ENCODE peak calls at places on chromosomes 13 and 19, in six cellular contexts. X, K, B, F, W and L are unnamed samples.
A peak's percentile ranks its signal among the peaks of the same experiment; 100 is the strongest.

GRCh38 chr19:18541258-18541991 is 1.9 kb downstream of the FKBP8 start:
- DNase-seq in X (no peak), K (peak; percentile 33), B (no peak), F (no peak), W (no peak), L (no peak)

GRCh38 chr13:80259159-80259558 is 81.8 kb downstream of the SPRY2 start:
- DNase-seq in X (no peak), K (no peak), B (no peak), F (no peak), W (no peak), L (no peak)

GRCh38 chr19:30217461-30217860 is 154.7 kb upstream of the ZNF536 start:
- DNase-seq in X (no peak), K (no peak), B (no peak), F (no peak), W (no peak), L (no peak)

GRCh38 chr13:106096661-106097092 is 438.8 kb downstream of the EFNB2 start:
- DNase-seq in X (peak; percentile 21), K (no peak), B (no peak), F (no peak), W (peak; percentile 86), L (no peak)

GRCh38 chr19:13133241-13133870 is 15.3 kb downstream of the NACC1 start:
- DNase-seq in X (no peak), K (no peak), B (no peak), F (no peak), W (no peak), L (no peak)

GRCh38 chr19:46426035-46426505 is 2.7 kb downstream of the PNMA8C start:
- DNase-seq in X (peak; percentile 47), K (no peak), B (peak; percentile 65), F (no peak), W (no peak), L (no peak)

GRCh38 chr19:29663861-29664752 is 1.2 kb upstream of the PLEKHF1 start:
- DNase-seq in X (no peak), K (no peak), B (no peak), F (no peak), W (no peak), L (no peak)

GRCh38 chr19:2650515-2650914 is 52.0 kb downstream of the GNG7 start:
- DNase-seq in X (peak; percentile 22), K (no peak), B (no peak), F (no peak), W (no peak), L (peak; percentile 47)

GRCh38 chr19:45075215-45076028 is 856 bp downstream of the ZNF296 start:
- DNase-seq in X (peak; percentile 53), K (peak; percentile 73), B (peak; percentile 51), F (no peak), W (peak; percentile 54), L (peak; percentile 67)

GRCh38 chr13:57633950-57634828 is 2.6 kb downstream of the PCDH17 start:
- DNase-seq in X (no peak), K (no peak), B (no peak), F (no peak), W (no peak), L (no peak)

GRCh38 chr13:97359181-97360057 is 74.5 kb upstream of the RAP2A start:
- DNase-seq in X (peak; percentile 92), K (no peak), B (peak; percentile 87), F (peak; percentile 65), W (peak; percentile 44), L (no peak)

GRCh38 chr13:92187378-92187989 is 789.1 kb downstream of the GPC5 start:
- DNase-seq in X (peak; percentile 62), K (no peak), B (peak; percentile 79), F (no peak), W (no peak), L (no peak)

GRCh38 chr19:4557971-4558941 is 1.2 kb downstream of the SEMA6B start:
- DNase-seq in X (no peak), K (no peak), B (peak; percentile 34), F (no peak), W (no peak), L (no peak)

GRCh38 chr19:18009412-18010066 is 1.6 kb downstream of the ARRDC2 start:
- DNase-seq in X (no peak), K (peak; percentile 39), B (no peak), F (no peak), W (no peak), L (no peak)

GRCh38 chr19:57934820-57935665 is at the start of gene ZNF418:
- DNase-seq in X (peak; percentile 89), K (peak; percentile 39), B (peak; percentile 89), F (peak; percentile 54), W (no peak), L (peak; percentile 42)

GRCh38 chr13:74870865-74871264 is 611.1 kb downstream of the TBC1D4 start:
- DNase-seq in X (peak; percentile 41), K (no peak), B (peak; percentile 18), F (no peak), W (no peak), L (no peak)

GRCh38 chr13:20702530-20702929 is 969 bp upstream of the IL17D start:
- DNase-seq in X (peak; percentile 44), K (no peak), B (peak; percentile 22), F (no peak), W (no peak), L (no peak)

GRCh38 chr13:87674143-87674772 is 3.1 kb downstream of the SLITRK5 start:
- DNase-seq in X (peak; percentile 23), K (no peak), B (no peak), F (no peak), W (no peak), L (no peak)

GRCh38 chr13:31681133-31681532 is 58.2 kb upstream of the RXFP2 start:
- DNase-seq in X (no peak), K (no peak), B (no peak), F (no peak), W (no peak), L (no peak)

GRCh38 chr19:19224852-19225494 is 13.2 kb downstream of the NCAN start:
- DNase-seq in X (peak; percentile 59), K (peak; percentile 60), B (peak; percentile 70), F (no peak), W (peak; percentile 85), L (peak; percentile 54)

GRCh38 chr13:81686877-81687276 is 1346.0 kb upstream of the SPRY2 start:
- DNase-seq in X (peak; percentile 1), K (no peak), B (no peak), F (no peak), W (no peak), L (no peak)

GRCh38 chr19:1113986-1114483 is 10.2 kb downstream of the GPX4 start:
- DNase-seq in X (no peak), K (no peak), B (no peak), F (no peak), W (no peak), L (no peak)

GRCh38 chr13:93307166-93307565 is 80.6 kb downstream of the GPC6 start:
- DNase-seq in X (no peak), K (no peak), B (no peak), F (no peak), W (no peak), L (no peak)

GRCh38 chr13:32889986-32890565 is 126.1 kb upstream of the KL start:
- DNase-seq in X (no peak), K (no peak), B (no peak), F (no peak), W (no peak), L (no peak)

GRCh38 chr19:30344446-30345425 is 27.4 kb upstream of the ZNF536 start:
- DNase-seq in X (no peak), K (no peak), B (no peak), F (no peak), W (peak; percentile 12), L (no peak)

GRCh38 chr13:113621046-113621445 is 36.5 kb downstream of the TFDP1 start:
- DNase-seq in X (no peak), K (no peak), B (no peak), F (no peak), W (no peak), L (peak; percentile 1)

DNA sequence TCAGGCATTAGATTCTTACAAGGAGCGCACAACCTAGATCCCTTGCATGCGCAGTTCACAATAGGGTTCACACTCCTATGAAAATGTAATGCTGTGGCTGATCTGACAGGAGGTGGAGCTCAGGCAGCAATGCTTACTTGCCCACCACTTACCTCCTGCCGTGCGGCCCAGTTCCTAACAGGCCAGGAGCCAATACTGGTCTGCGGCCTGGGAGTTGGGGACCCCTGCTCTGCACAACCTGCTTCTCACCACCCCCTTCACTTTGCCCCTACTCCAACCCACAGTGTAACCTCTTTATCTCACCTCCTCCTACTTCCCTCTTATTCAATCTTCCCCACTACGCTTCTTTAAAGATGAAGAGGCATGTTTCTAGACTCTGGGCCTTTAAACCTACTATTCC is 240.2 kb downstream of the RGCC start:
- DNase-seq in X (no peak), K (no peak), B (no peak), F (no peak), W (no peak), L (no peak)
- H3K4me1 ChIP-seq in X (peaks cover 9% of the 10 kb centered on the region), K (peaks cover 39% of the 10 kb centered on the region), B (peaks cover 27% of the 10 kb centered on the region), F (no peaks in the 10 kb centered on the region), W (peaks cover 26% of the 10 kb centered on the region), L (peaks cover 65% of the 10 kb centered on the region)

GRCh38 chr13:49829715-49830114 is 37.2 kb upstream of the KPNA3 start:
- DNase-seq in X (no peak), K (no peak), B (no peak), F (no peak), W (no peak), L (no peak)
- H3K27ac ChIP-seq in X (no peak overlapping the region), K (no peak overlapping the region), B (no peak overlapping the region), F (no peak overlapping the region), W (no peak overlapping the region), L (no peak overlapping the region)

GRCh38 chr13:36395280-36395679 is 37.0 kb upstream of the CCNA1 start:
- DNase-seq in X (peak; percentile 81), K (no peak), B (peak; percentile 81), F (no peak), W (no peak), L (no peak)
- TF ChIP-seq CTCF in X (peak; percentile 63), K (peak; percentile 22), B (peak; percentile 61), F (peak; percentile 27), W (no peak), L (peak; percentile 57)

GRCh38 chr13:40599722-40600121 is 66.7 kb downstream of the FOXO1 start:
- DNase-seq in X (no peak), K (no peak), B (no peak), F (no peak), W (no peak), L (no peak)

GRCh38 chr13:40599146-40599545 is 67.3 kb downstream of the FOXO1 start:
- DNase-seq in X (no peak), K (no peak), B (no peak), F (no peak), W (no peak), L (no peak)

GRCh38 chr13:40596484-40596883 is 70.0 kb downstream of the FOXO1 start:
- DNase-seq in X (no peak), K (no peak), B (no peak), F (no peak), W (no peak), L (no peak)

GRCh38 chr13:40598599-40598998 is 67.8 kb downstream of the FOXO1 start:
- DNase-seq in X (peak; percentile 15), K (no peak), B (no peak), F (peak; percentile 83), W (no peak), L (no peak)

DNA sequence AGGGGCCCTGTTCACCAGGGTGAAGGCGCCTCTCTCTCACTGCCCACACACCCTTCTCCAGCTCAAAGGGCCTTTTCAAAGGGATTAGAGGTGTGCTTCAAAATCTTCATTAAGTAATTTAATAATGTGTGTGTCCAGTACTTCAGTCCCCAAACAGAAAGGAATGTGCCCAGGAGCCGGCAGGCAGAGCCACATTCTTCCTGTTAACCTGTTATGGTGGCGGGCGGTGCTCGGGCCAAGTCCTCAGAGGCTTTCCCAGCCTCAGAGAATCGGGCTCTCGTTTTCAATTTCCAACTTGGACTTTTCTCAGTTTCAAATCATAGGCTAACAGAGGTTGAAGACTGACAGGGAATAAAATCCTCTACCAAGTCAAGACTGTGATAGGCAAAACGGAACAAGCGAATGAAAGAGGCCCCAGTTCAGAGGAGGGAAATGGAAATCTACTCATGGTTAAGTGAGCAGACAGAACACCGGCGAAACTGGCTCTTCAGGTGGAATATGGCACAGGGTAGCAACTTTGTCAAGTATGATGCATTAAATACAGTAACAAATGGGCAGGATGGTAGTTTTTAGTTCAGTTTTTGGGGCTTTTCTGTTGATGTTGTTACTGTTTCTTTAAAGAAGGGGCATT is 68.6 kb downstream of the FOXO1 start:
- DNase-seq in X (no peak), K (no peak), B (no peak), F (no peak), W (no peak), L (no peak)
- H3K4me1 ChIP-seq in X (no peaks in the 10 kb centered on the region), K (peaks cover 94% of the 10 kb centered on the region), B (no peaks in the 10 kb centered on the region), F (peaks cover 13% of the 10 kb centered on the region), W (peaks cover 2% of the 10 kb centered on the region), L (peaks cover 71% of the 10 kb centered on the region)